ENCODE peak calls at places on chromosome 19, in nine cellular contexts. O is left lung; V is OCI-LY7; M is CD8-positive, alpha-beta memory T cell; U is mucosa of descending colon; X is thoracic aorta; E is mesenchymal stem cell; W is mammary epithelial cell; J is neural progenitor cell. S is an unnamed sample.

GRCh38 chr19:52270266-52270885 is 989 bp downstream of the ZNF766 start:
- DNase-seq in O (no peak), V (no peak), M (no peak), U (no peak), X (no peak), E (no peak), W (peak; percentile 6), J (peak; percentile 29), S (no peak)

GRCh38 chr19:42293539-42293938 is 8.4 kb upstream of the PRR19 start:
- DNase-seq in O (no peak), V (no peak), M (no peak), U (no peak), X (no peak), E (no peak), W (no peak), J (peak; percentile 29), S (no peak)

GRCh38 chr19:52527954-52528326 is 472 bp downstream of the ZNF808 start:
- DNase-seq in O (peak; percentile 76), V (no peak), M (no peak), U (peak; percentile 50), X (no peak), E (no peak), W (no peak), J (peak; percentile 47), S (peak; percentile 66)

GRCh38 chr19:55384576-55385235 is 614 bp upstream of the TMEM238 start:
- DNase-seq in O (no peak), V (peak; percentile 63), M (peak; percentile 62), U (peak; percentile 68), X (no peak), E (no peak), W (peak; percentile 16), J (no peak), S (no peak)

GRCh38 chr19:3471954-3472655 is 8.2 kb downstream of the SMIM24 start:
- DNase-seq in O (peak; percentile 81), V (peak; percentile 39), M (no peak), U (peak; percentile 61), X (no peak), E (peak; percentile 32), W (no peak), J (peak; percentile 53), S (peak; percentile 77)

GRCh38 chr19:34426096-34426661 is 2.0 kb upstream of the UBA2 start:
- DNase-seq in O (no peak), V (no peak), M (no peak), U (no peak), X (no peak), E (no peak), W (no peak), J (no peak), S (no peak)

GRCh38 chr19:4896372-4896771 is 6.3 kb downstream of the ARRDC5 start:
- DNase-seq in O (no peak), V (no peak), M (no peak), U (no peak), X (no peak), E (peak; percentile 51), W (peak; percentile 44), J (no peak), S (no peak)

GRCh38 chr19:34134190-34135032 is 37.9 kb upstream of the LSM14A start:
- DNase-seq in O (peak; percentile 94), V (peak; percentile 93), M (peak; percentile 93), U (peak; percentile 94), X (peak; percentile 22), E (peak; percentile 60), W (peak; percentile 59), J (peak; percentile 95), S (peak; percentile 97)

GRCh38 chr19:27671876-27672275 is 1541.1 kb downstream of the UQCRFS1 start:
- DNase-seq in O (no peak), V (no peak), M (no peak), U (no peak), X (no peak), E (no peak), W (no peak), J (no peak), S (no peak)

GRCh38 chr19:3801412-3802096 is 15.4 kb upstream of the MATK start:
- DNase-seq in O (peak; percentile 85), V (no peak), M (peak; percentile 77), U (peak; percentile 55), X (no peak), E (no peak), W (peak; percentile 24), J (peak; percentile 72), S (no peak)

GRCh38 chr19:31610036-31610435 is 260.8 kb upstream of the TSHZ3 start:
- DNase-seq in O (no peak), V (no peak), M (no peak), U (no peak), X (no peak), E (peak; percentile 51), W (no peak), J (no peak), S (no peak)

GRCh38 chr19:3818479-3818878 is 32.3 kb upstream of the MATK start:
- DNase-seq in O (no peak), V (no peak), M (no peak), U (no peak), X (no peak), E (peak; percentile 5), W (no peak), J (no peak), S (no peak)

GRCh38 chr19:572891-573825 is 762 bp downstream of the BSG start:
- DNase-seq in O (peak; percentile 85), V (peak; percentile 49), M (peak; percentile 52), U (peak; percentile 75), X (no peak), E (peak; percentile 70), W (peak; percentile 50), J (peak; percentile 78), S (peak; percentile 80)

GRCh38 chr19:11693505-11694499 is 44.9 kb downstream of the ZNF823 start:
- DNase-seq in O (no peak), V (peak; percentile 14), M (no peak), U (no peak), X (no peak), E (peak; percentile 81), W (peak; percentile 70), J (peak; percentile 52), S (no peak)

GRCh38 chr19:14383556-14383897 is 2.3 kb downstream of the ADGRE5 start:
- DNase-seq in O (no peak), V (no peak), M (peak; percentile 59), U (no peak), X (no peak), E (no peak), W (no peak), J (no peak), S (no peak)
- H3K4me3 ChIP-seq in O (peak overlapping the region; percentile 65), V (peak overlapping the region; percentile 71), M (peak overlapping the region; percentile 64), U (no peak overlapping the region), X (peak overlapping the region; percentile 98), E (peak overlapping the region; percentile 55), W (no peak overlapping the region), J (no peak overlapping the region), S (peak overlapping the region; percentile 68)

GRCh38 chr19:40798223-40798996 is 581 bp upstream of the EGLN2 start:
- DNase-seq in O (peak; percentile 100), V (peak; percentile 100), M (peak; percentile 100), U (peak; percentile 100), X (peak; percentile 100), E (peak; percentile 100), W (peak; percentile 99), J (peak; percentile 100), S (peak; percentile 100)

GRCh38 chr19:40800339-40800996 is 1.5 kb downstream of the EGLN2 start:
- DNase-seq in O (no peak), V (no peak), M (no peak), U (no peak), X (no peak), E (no peak), W (no peak), J (no peak), S (peak; percentile 73)

GRCh38 chr19:40800997-40801377 is 2.0 kb downstream of the EGLN2 start:
- DNase-seq in O (peak; percentile 80), V (no peak), M (no peak), U (no peak), X (no peak), E (no peak), W (no peak), J (no peak), S (peak; percentile 63)

GRCh38 chr19:40798997-40799557 is at the start of gene EGLN2:
- DNase-seq in O (no peak), V (no peak), M (no peak), U (no peak), X (no peak), E (no peak), W (no peak), J (no peak), S (no peak)

GRCh38 chr19:40799558-40800338 is 757 bp downstream of the EGLN2 start:
- DNase-seq in O (peak; percentile 90), V (peak; percentile 64), M (peak; percentile 59), U (peak; percentile 73), X (no peak), E (peak; percentile 37), W (no peak), J (peak; percentile 73), S (peak; percentile 86)
- H3K4me1 ChIP-seq in O (peaks cover 45% of the 10 kb centered on the region), V (peaks cover 66% of the 10 kb centered on the region), M (peaks cover 57% of the 10 kb centered on the region), U (peaks cover 46% of the 10 kb centered on the region), X (peaks cover 45% of the 10 kb centered on the region), E (peaks cover 46% of the 10 kb centered on the region), W (peaks cover 48% of the 10 kb centered on the region), J (peaks cover 25% of the 10 kb centered on the region), S (peaks cover 56% of the 10 kb centered on the region)

DNA sequence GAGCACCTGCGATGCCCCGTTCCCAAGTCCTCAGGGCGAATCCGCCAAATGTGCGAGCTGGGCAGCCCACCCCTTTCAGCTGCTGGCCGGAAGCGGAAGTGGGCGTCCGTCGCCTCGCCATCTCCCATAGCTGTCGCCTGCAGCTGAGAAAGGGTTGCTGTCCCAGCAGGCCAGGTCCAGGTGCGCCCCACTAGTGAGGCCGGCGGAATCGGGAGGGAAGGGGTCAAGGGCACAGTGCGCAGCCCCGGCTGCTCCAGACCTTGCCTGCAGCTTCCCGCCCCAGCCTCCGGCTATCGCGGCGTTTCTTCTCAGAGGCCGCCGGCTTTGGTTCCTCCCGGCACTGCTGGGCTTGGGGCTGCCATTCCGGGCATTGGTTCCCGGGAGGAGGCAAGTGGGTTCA is at the start of gene ZNF177:
- DNase-seq in O (no peak), V (no peak), M (no peak), U (no peak), X (no peak), E (no peak), W (no peak), J (no peak), S (no peak)
- H3K4me3 ChIP-seq in O (no peak within 1 kb of the TSS), V (no peak within 1 kb of the TSS), M (no peak within 1 kb of the TSS), U (no peak within 1 kb of the TSS), X (no peak within 1 kb of the TSS), E (peak within 1 kb of the TSS; percentile 55), W (no peak within 1 kb of the TSS), J (no peak within 1 kb of the TSS), S (no peak within 1 kb of the TSS)

DNA sequence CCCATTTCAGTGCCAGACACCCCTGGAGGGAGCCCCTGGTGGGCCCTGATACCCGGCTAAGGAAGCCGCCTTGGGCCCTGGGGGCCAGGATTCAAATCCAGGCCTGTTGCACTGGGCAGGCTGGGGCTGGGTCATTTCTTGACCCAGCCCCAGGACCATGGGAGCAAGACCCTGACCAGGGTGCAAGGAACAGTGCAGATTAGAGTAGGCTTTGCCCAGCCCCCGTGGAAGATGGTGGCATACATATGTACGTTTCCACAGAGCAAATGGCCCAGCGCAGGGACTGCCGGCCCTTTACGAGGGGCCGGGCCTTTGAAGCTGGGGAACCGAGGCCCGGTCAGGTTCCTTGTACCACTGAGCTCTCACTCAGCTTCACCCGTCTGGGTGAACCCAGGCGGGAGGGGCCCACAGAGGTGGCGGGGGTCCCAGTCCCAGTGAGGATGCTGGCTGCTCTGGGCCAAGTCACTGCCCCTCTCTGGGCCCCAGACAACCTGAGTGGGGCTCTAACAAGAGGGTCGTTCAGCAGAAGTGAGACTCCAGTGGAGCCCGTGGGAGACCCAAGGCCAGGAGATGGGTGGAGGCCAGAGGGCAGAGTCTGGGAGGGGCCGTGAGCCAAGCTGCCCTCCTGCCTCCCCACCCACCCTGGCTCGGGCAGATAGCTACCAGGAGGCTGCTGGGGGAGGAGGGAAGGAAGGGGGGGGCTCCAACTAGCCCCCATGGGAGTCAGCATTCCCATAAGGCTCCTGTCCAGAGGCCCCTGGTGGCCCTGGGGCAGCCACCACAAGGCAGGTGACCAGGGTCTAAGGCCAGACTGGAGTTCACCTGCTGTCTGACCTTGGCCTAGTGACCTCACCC is 2.7 kb downstream of the MKNK2 start:
- DNase-seq in O (no peak), V (no peak), M (no peak), U (peak; percentile 54), X (no peak), E (no peak), W (no peak), J (no peak), S (no peak)
- H3K4me1 ChIP-seq in O (peaks cover 50% of the 10 kb centered on the region), V (peaks cover 54% of the 10 kb centered on the region), M (peaks cover 72% of the 10 kb centered on the region), U (peaks cover 66% of the 10 kb centered on the region), X (peaks cover 28% of the 10 kb centered on the region), E (peaks cover 61% of the 10 kb centered on the region), W (peaks cover 50% of the 10 kb centered on the region), J (no peaks in the 10 kb centered on the region), S (peaks cover 76% of the 10 kb centered on the region)